ENCODE peak calls at places on chromosome 12, in six cellular contexts. One of them, this sample, is unnamed.

GRCh38 chr12:34296143-34297041 is 274.1 kb downstream of the ALG10 start:
- DNase-seq in CD4-positive, alpha-beta memory T cell: no peak
- DNase-seq in uterus: no peak
- DNase-seq in HAP-1: no peak
- DNase-seq in GM23338: no peak
- DNase-seq in SK-N-SH: no peak
- DNase-seq in this sample: no peak

GRCh38 chr12:123748171-123748570 is 13.9 kb upstream of the DNAH10 start:
- DNase-seq in CD4-positive, alpha-beta memory T cell: no peak
- DNase-seq in uterus: no peak
- DNase-seq in HAP-1: no peak
- DNase-seq in GM23338: no peak
- DNase-seq in SK-N-SH: no peak
- DNase-seq in this sample: no peak

GRCh38 chr12:59007620-59008019 is 87.3 kb upstream of the LRIG3 start:
- DNase-seq in CD4-positive, alpha-beta memory T cell: no peak
- DNase-seq in uterus: no peak
- DNase-seq in HAP-1: no peak
- DNase-seq in GM23338: no peak
- DNase-seq in SK-N-SH: no peak
- DNase-seq in this sample: no peak

GRCh38 chr12:15728118-15728598 is 61.0 kb downstream of the EPS8 start:
- DNase-seq in CD4-positive, alpha-beta memory T cell: no peak
- DNase-seq in uterus: no peak
- DNase-seq in HAP-1: peak; percentile 25
- DNase-seq in GM23338: no peak
- DNase-seq in SK-N-SH: peak; percentile 1
- DNase-seq in this sample: no peak

GRCh38 chr12:27491226-27491625 is 32.8 kb upstream of the PPFIBP1 start:
- DNase-seq in CD4-positive, alpha-beta memory T cell: no peak
- DNase-seq in uterus: no peak
- DNase-seq in HAP-1: no peak
- DNase-seq in GM23338: no peak
- DNase-seq in SK-N-SH: no peak
- DNase-seq in this sample: no peak

GRCh38 chr12:121288941-121289340 is 7.6 kb downstream of the CAMKK2 start:
- DNase-seq in CD4-positive, alpha-beta memory T cell: no peak
- DNase-seq in uterus: peak; percentile 54
- DNase-seq in HAP-1: no peak
- DNase-seq in GM23338: no peak
- DNase-seq in SK-N-SH: no peak
- DNase-seq in this sample: no peak

GRCh38 chr12:26612203-26612602 is 220.8 kb downstream of the ITPR2 start:
- DNase-seq in CD4-positive, alpha-beta memory T cell: no peak
- DNase-seq in uterus: no peak
- DNase-seq in HAP-1: no peak
- DNase-seq in GM23338: no peak
- DNase-seq in SK-N-SH: no peak
- DNase-seq in this sample: no peak

GRCh38 chr12:19997996-19998395 is 370.3 kb upstream of the PDE3A start:
- DNase-seq in CD4-positive, alpha-beta memory T cell: no peak
- DNase-seq in uterus: no peak
- DNase-seq in HAP-1: no peak
- DNase-seq in GM23338: no peak
- DNase-seq in SK-N-SH: no peak
- DNase-seq in this sample: no peak

GRCh38 chr12:121127501-121127900 is 5.2 kb upstream of the P2RX7 start:
- DNase-seq in CD4-positive, alpha-beta memory T cell: no peak
- DNase-seq in uterus: no peak
- DNase-seq in HAP-1: no peak
- DNase-seq in GM23338: no peak
- DNase-seq in SK-N-SH: no peak
- DNase-seq in this sample: no peak

GRCh38 chr12:12883369-12884001 is 7.9 kb upstream of the GPRC5A start:
- DNase-seq in CD4-positive, alpha-beta memory T cell: no peak
- DNase-seq in uterus: no peak
- DNase-seq in HAP-1: peak; percentile 16
- DNase-seq in GM23338: no peak
- DNase-seq in SK-N-SH: no peak
- DNase-seq in this sample: no peak

GRCh38 chr12:92989715-92990484 is 60.8 kb upstream of the EEA1 start:
- DNase-seq in CD4-positive, alpha-beta memory T cell: no peak
- DNase-seq in uterus: no peak
- DNase-seq in HAP-1: no peak
- DNase-seq in GM23338: no peak
- DNase-seq in SK-N-SH: no peak
- DNase-seq in this sample: no peak

GRCh38 chr12:52020539-52021336 is 14.0 kb downstream of the TAMALIN start:
- DNase-seq in CD4-positive, alpha-beta memory T cell: peak; percentile 61
- DNase-seq in uterus: no peak
- DNase-seq in HAP-1: peak; percentile 85
- DNase-seq in GM23338: peak; percentile 91
- DNase-seq in SK-N-SH: peak; percentile 88
- DNase-seq in this sample: peak; percentile 97

DNA sequence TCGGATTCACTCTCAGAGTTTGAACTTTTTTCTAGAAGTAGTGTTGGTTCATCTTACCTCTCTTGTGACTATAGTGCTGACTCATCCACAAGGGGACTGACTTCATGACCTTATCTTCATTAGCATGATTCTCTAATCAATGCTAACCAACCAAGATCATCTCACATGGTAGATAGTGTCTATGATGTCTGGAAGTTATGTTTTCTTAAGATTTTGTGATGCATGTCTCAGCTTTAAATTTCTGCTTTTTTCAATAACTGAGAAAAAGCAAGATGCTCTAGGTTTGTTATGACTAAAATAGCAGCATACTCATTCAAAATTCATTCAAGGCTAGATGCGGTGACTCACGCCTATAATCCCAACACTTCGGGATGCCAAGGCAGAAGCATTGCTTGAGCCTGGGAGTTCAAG is 12.3 kb upstream of the SLC35E3 start:
- DNase-seq in CD4-positive, alpha-beta memory T cell: no peak
- DNase-seq in uterus: no peak
- DNase-seq in HAP-1: no peak
- DNase-seq in GM23338: no peak
- DNase-seq in SK-N-SH: no peak
- DNase-seq in this sample: no peak
- H3K36me3 ChIP-seq in CD4-positive, alpha-beta memory T cell: peaks cover 37% of the 10 kb centered on the region
- H3K36me3 ChIP-seq in uterus: no peaks in the 10 kb centered on the region
- H3K36me3 ChIP-seq in HAP-1: peaks cover 71% of the 10 kb centered on the region
- H3K36me3 ChIP-seq in GM23338: peaks cover 55% of the 10 kb centered on the region
- H3K36me3 ChIP-seq in SK-N-SH: peaks cover 39% of the 10 kb centered on the region
- H3K36me3 ChIP-seq in this sample: peaks cover 87% of the 10 kb centered on the region

GRCh38 chr12:54004063-54004840 is 4.3 kb downstream of the HOXC9 start:
- DNase-seq in CD4-positive, alpha-beta memory T cell: no peak
- DNase-seq in uterus: no peak
- DNase-seq in HAP-1: no peak
- DNase-seq in GM23338: no peak
- DNase-seq in SK-N-SH: no peak
- DNase-seq in this sample: no peak

GRCh38 chr12:54003625-54004024 is 3.7 kb downstream of the HOXC9 start:
- DNase-seq in CD4-positive, alpha-beta memory T cell: no peak
- DNase-seq in uterus: no peak
- DNase-seq in HAP-1: no peak
- DNase-seq in GM23338: no peak
- DNase-seq in SK-N-SH: no peak
- DNase-seq in this sample: no peak

GRCh38 chr12:54005853-54006699 is 2.7 kb upstream of the HOXC8 start:
- DNase-seq in CD4-positive, alpha-beta memory T cell: peak; percentile 76
- DNase-seq in uterus: peak; percentile 92
- DNase-seq in HAP-1: peak; percentile 94
- DNase-seq in GM23338: peak; percentile 95
- DNase-seq in SK-N-SH: peak; percentile 93
- DNase-seq in this sample: peak; percentile 99

GRCh38 chr12:54005531-54005852 is 3.3 kb upstream of the HOXC8 start:
- DNase-seq in CD4-positive, alpha-beta memory T cell: no peak
- DNase-seq in uterus: no peak
- DNase-seq in HAP-1: peak; percentile 50
- DNase-seq in GM23338: no peak
- DNase-seq in SK-N-SH: no peak
- DNase-seq in this sample: peak; percentile 73

DNA sequence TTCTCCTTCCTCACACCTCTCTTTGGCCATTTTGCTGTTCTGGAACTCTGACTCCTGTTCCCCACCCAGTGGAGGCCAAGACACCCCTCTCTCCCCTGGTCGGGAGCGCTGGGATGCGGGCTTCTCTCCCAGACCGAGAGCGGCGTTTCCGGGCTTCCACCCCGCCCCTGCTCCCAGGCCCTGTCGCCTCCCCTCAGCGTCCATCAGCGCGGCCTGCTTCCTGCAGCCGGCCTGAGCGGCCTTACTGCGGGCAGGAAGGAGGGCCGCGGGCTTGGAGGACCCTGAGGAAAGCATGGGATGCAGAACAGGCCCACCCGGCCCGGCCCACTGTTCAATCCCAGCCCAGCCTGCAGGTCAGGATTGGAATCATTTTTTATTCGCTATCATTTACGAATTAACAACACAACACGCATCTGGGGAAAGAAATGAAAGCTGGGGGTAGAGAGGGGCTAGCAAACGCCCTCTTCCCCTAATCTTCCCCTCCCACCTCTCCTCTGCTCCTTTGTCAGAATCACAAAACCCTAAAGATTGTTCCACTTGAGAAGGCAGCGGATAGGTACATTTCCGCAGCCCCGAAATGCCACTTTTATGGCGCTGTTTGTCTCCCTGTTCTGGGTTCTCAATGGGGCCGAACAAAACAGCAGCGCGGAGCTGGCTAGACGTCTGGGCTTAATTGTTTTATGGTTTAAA is 3.8 kb upstream of the HOXC8 start:
- DNase-seq in CD4-positive, alpha-beta memory T cell: no peak
- DNase-seq in uterus: no peak
- DNase-seq in HAP-1: no peak
- DNase-seq in GM23338: peak; percentile 76
- DNase-seq in SK-N-SH: no peak
- DNase-seq in this sample: peak; percentile 81
- H3K4me3 ChIP-seq in CD4-positive, alpha-beta memory T cell: no peak overlapping the region
- H3K4me3 ChIP-seq in uterus: no peak overlapping the region
- H3K4me3 ChIP-seq in HAP-1: no peak overlapping the region
- H3K4me3 ChIP-seq in GM23338: no peak overlapping the region
- H3K4me3 ChIP-seq in SK-N-SH: no peak overlapping the region
- H3K4me3 ChIP-seq in this sample: no peak overlapping the region

GRCh38 chr12:56280849-56281248 is 14.1 kb downstream of the COQ10A start:
- DNase-seq in CD4-positive, alpha-beta memory T cell: no peak
- DNase-seq in uterus: no peak
- DNase-seq in HAP-1: no peak
- DNase-seq in GM23338: no peak
- DNase-seq in SK-N-SH: no peak
- DNase-seq in this sample: no peak
- H3K36me3 ChIP-seq in CD4-positive, alpha-beta memory T cell: peaks cover 56% of the 10 kb centered on the region
- H3K36me3 ChIP-seq in uterus: no peaks in the 10 kb centered on the region
- H3K36me3 ChIP-seq in HAP-1: peaks cover 86% of the 10 kb centered on the region
- H3K36me3 ChIP-seq in GM23338: peaks cover 55% of the 10 kb centered on the region
- H3K36me3 ChIP-seq in SK-N-SH: peaks cover 42% of the 10 kb centered on the region
- H3K36me3 ChIP-seq in this sample: peaks cover 73% of the 10 kb centered on the region

DNA sequence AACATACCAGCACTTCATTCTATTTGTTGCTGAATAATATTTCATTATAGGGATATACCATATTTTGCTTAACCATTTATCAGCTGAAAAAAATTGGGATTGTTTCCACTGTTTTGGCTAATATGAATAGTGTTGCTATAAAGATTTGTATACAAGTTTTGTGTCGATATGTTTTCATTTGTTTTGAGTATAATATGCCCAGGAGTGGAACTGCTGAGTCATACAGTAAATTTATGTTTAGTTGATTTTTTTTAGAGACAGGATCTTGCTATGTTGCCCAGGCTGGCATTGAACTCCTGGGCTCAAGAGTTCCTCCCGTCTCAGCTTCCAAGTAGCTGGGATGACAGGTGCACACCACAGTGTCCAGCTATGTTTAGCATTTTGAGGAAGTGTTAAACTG is 131.5 kb upstream of the TMCC3 start:
- DNase-seq in CD4-positive, alpha-beta memory T cell: no peak
- DNase-seq in uterus: no peak
- DNase-seq in HAP-1: no peak
- DNase-seq in GM23338: no peak
- DNase-seq in SK-N-SH: no peak
- DNase-seq in this sample: no peak
- H3K4me3 ChIP-seq in CD4-positive, alpha-beta memory T cell: no peak overlapping the region
- H3K4me3 ChIP-seq in uterus: no peak overlapping the region
- H3K4me3 ChIP-seq in HAP-1: no peak overlapping the region
- H3K4me3 ChIP-seq in GM23338: no peak overlapping the region
- H3K4me3 ChIP-seq in SK-N-SH: no peak overlapping the region
- H3K4me3 ChIP-seq in this sample: no peak overlapping the region

GRCh38 chr12:111650912-111651311 is 34.8 kb downstream of the BRAP start:
- DNase-seq in CD4-positive, alpha-beta memory T cell: no peak
- DNase-seq in uterus: no peak
- DNase-seq in HAP-1: no peak
- DNase-seq in GM23338: no peak
- DNase-seq in SK-N-SH: no peak
- DNase-seq in this sample: no peak
- H3K36me3 ChIP-seq in CD4-positive, alpha-beta memory T cell: peaks cover 48% of the 10 kb centered on the region
- H3K36me3 ChIP-seq in uterus: no peaks in the 10 kb centered on the region
- H3K36me3 ChIP-seq in HAP-1: peaks cover 66% of the 10 kb centered on the region
- H3K36me3 ChIP-seq in GM23338: peaks cover 38% of the 10 kb centered on the region
- H3K36me3 ChIP-seq in SK-N-SH: peaks cover 36% of the 10 kb centered on the region
- H3K36me3 ChIP-seq in this sample: peaks cover 66% of the 10 kb centered on the region

GRCh38 chr12:89965993-89966392 is 257.4 kb upstream of the ATP2B1 start:
- DNase-seq in CD4-positive, alpha-beta memory T cell: no peak
- DNase-seq in uterus: no peak
- DNase-seq in HAP-1: no peak
- DNase-seq in GM23338: peak; percentile 44
- DNase-seq in SK-N-SH: no peak
- DNase-seq in this sample: no peak
- H3K4me3 ChIP-seq in CD4-positive, alpha-beta memory T cell: no peak overlapping the region
- H3K4me3 ChIP-seq in uterus: no peak overlapping the region
- H3K4me3 ChIP-seq in HAP-1: no peak overlapping the region
- H3K4me3 ChIP-seq in GM23338: no peak overlapping the region
- H3K4me3 ChIP-seq in SK-N-SH: no peak overlapping the region
- H3K4me3 ChIP-seq in this sample: no peak overlapping the region

GRCh38 chr12:76060111-76060510 is 24.4 kb downstream of the NAP1L1 start:
- DNase-seq in CD4-positive, alpha-beta memory T cell: no peak
- DNase-seq in uterus: no peak
- DNase-seq in HAP-1: no peak
- DNase-seq in GM23338: no peak
- DNase-seq in SK-N-SH: no peak
- DNase-seq in this sample: no peak
- H3K36me3 ChIP-seq in CD4-positive, alpha-beta memory T cell: peaks cover 47% of the 10 kb centered on the region
- H3K36me3 ChIP-seq in uterus: no peaks in the 10 kb centered on the region
- H3K36me3 ChIP-seq in HAP-1: peaks cover 50% of the 10 kb centered on the region
- H3K36me3 ChIP-seq in GM23338: peaks cover 16% of the 10 kb centered on the region
- H3K36me3 ChIP-seq in SK-N-SH: peaks cover 72% of the 10 kb centered on the region
- H3K36me3 ChIP-seq in this sample: peaks cover 95% of the 10 kb centered on the region

DNA sequence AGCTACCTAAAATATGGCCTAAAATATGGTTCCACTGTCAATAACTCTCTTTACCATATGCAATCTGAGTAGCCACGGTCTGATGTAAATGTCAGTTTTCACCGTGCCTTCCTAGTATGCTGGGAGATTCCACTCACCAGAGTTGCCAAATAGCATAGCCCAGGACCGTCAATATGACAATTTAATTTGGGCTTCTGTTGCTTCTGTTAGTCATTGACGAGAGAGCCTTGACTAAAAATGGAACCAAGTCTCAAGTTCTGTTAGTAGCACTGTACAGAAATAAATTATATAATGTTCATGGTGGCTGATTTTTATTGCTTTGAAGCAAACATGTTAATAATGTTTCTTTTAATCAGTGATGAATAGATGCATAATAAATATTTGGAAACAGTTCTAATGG is 348.3 kb downstream of the BCAT1 start:
- DNase-seq in CD4-positive, alpha-beta memory T cell: no peak
- DNase-seq in uterus: no peak
- DNase-seq in HAP-1: no peak
- DNase-seq in GM23338: no peak
- DNase-seq in SK-N-SH: no peak
- DNase-seq in this sample: no peak
- H3K4me3 ChIP-seq in CD4-positive, alpha-beta memory T cell: no peak overlapping the region
- H3K4me3 ChIP-seq in uterus: no peak overlapping the region
- H3K4me3 ChIP-seq in HAP-1: no peak overlapping the region
- H3K4me3 ChIP-seq in GM23338: no peak overlapping the region
- H3K4me3 ChIP-seq in SK-N-SH: no peak overlapping the region
- H3K4me3 ChIP-seq in this sample: no peak overlapping the region